ENCODE peak calls at places on chromosome 13, in five cellular contexts. A, O, U, L and B are unnamed samples.

GRCh38 chr13:85982102-85982501 is 182.9 kb upstream of the SLITRK6 start:
- DNase-seq in A (no peak), O (no peak), U (no peak), L (no peak), B (no peak)

GRCh38 chr13:41542281-41542680 is 84.9 kb downstream of the RGCC start:
- DNase-seq in A (no peak), O (no peak), U (no peak), L (no peak), B (no peak)

GRCh38 chr13:112213467-112214245 is 146.7 kb downstream of the SOX1 start:
- DNase-seq in A (no peak), O (no peak), U (no peak), L (no peak), B (no peak)

GRCh38 chr13:52892925-52893324 is 44.5 kb upstream of the PCDH8 start:
- DNase-seq in A (no peak), O (no peak), U (peak; percentile 35), L (no peak), B (no peak)

GRCh38 chr13:50410921-50411712 is 395.9 kb downstream of the KCNRG start:
- DNase-seq in A (no peak), O (peak; percentile 89), U (peak; percentile 65), L (peak; percentile 70), B (no peak)

GRCh38 chr13:86856996-86857395 is 814.2 kb upstream of the SLITRK5 start:
- DNase-seq in A (no peak), O (peak; percentile 26), U (no peak), L (no peak), B (no peak)

GRCh38 chr13:52924241-52925148 is 76.1 kb upstream of the PCDH8 start:
- DNase-seq in A (no peak), O (no peak), U (no peak), L (peak; percentile 26), B (peak; percentile 32)

GRCh38 chr13:98056839-98057410 is 86.0 kb upstream of the FARP1 start:
- DNase-seq in A (no peak), O (no peak), U (no peak), L (no peak), B (no peak)

GRCh38 chr13:109336730-109337129 is 449.7 kb downstream of the IRS2 start:
- DNase-seq in A (no peak), O (peak; percentile 56), U (no peak), L (no peak), B (no peak)

GRCh38 chr13:42361701-42362100 is 89.7 kb downstream of the AKAP11 start:
- DNase-seq in A (no peak), O (peak; percentile 41), U (no peak), L (no peak), B (no peak)

GRCh38 chr13:45847554-45848224 is 3.9 kb downstream of the SIAH3 start:
- DNase-seq in A (peak; percentile 67), O (peak; percentile 60), U (peak; percentile 63), L (peak; percentile 60), B (no peak)

GRCh38 chr13:32255744-32256120 is 59.4 kb downstream of the ZAR1L start:
- DNase-seq in A (no peak), O (no peak), U (no peak), L (no peak), B (no peak)

GRCh38 chr13:32261567-32261966 is 53.6 kb downstream of the ZAR1L start:
- DNase-seq in A (peak; percentile 96), O (peak; percentile 93), U (no peak), L (peak; percentile 26), B (no peak)

GRCh38 chr13:110419391-110419791 is 112.3 kb downstream of the COL4A2 start:
- DNase-seq in A (no peak), O (no peak), U (no peak), L (no peak), B (no peak)

GRCh38 chr13:66895780-66896179 is 334.4 kb downstream of the PCDH9 start:
- DNase-seq in A (no peak), O (no peak), U (no peak), L (no peak), B (no peak)

GRCh38 chr13:30696278-30697176 is 38.8 kb upstream of the ALOX5AP start:
- DNase-seq in A (no peak), O (peak; percentile 56), U (peak; percentile 67), L (peak; percentile 16), B (no peak)

GRCh38 chr13:95269756-95270155 is 31.5 kb downstream of the ABCC4 start:
- DNase-seq in A (no peak), O (no peak), U (no peak), L (no peak), B (no peak)

GRCh38 chr13:75637101-75637774 is 1.1 kb downstream of the LMO7 start:
- DNase-seq in A (no peak), O (peak; percentile 44), U (peak; percentile 70), L (no peak), B (no peak)

GRCh38 chr13:65347420-65348030 is 1882.6 kb downstream of the PCDH9 start:
- DNase-seq in A (no peak), O (no peak), U (no peak), L (no peak), B (no peak)

GRCh38 chr13:41858783-41859182 is 102.1 kb downstream of the VWA8 start:
- DNase-seq in A (no peak), O (no peak), U (no peak), L (no peak), B (no peak)

GRCh38 chr13:46062190-46062589 is 9.6 kb upstream of the ZC3H13 start:
- DNase-seq in A (no peak), O (peak; percentile 24), U (no peak), L (no peak), B (no peak)

GRCh38 chr13:109899748-109900147 is 113.4 kb upstream of the IRS2 start:
- DNase-seq in A (no peak), O (no peak), U (no peak), L (no peak), B (no peak)

GRCh38 chr13:42794572-42795275 is 13.3 kb downstream of the FAM216B start:
- DNase-seq in A (no peak), O (no peak), U (no peak), L (no peak), B (no peak)

GRCh38 chr13:86765462-86765861 is 905.7 kb upstream of the SLITRK5 start:
- DNase-seq in A (no peak), O (no peak), U (no peak), L (no peak), B (no peak)

GRCh38 chr13:75136151-75136550 is 345.8 kb downstream of the TBC1D4 start:
- DNase-seq in A (no peak), O (no peak), U (no peak), L (no peak), B (no peak)

GRCh38 chr13:30396434-30397075 is 25.7 kb upstream of the UBE2L5 start:
- DNase-seq in A (no peak), O (no peak), U (no peak), L (no peak), B (no peak)

GRCh38 chr13:46668302-46668720 is 115.3 kb downstream of the LRCH1 start:
- DNase-seq in A (peak; percentile 69), O (peak; percentile 74), U (no peak), L (no peak), B (no peak)

GRCh38 chr13:55553736-55554135 is 1587.0 kb upstream of the PRR20A start:
- DNase-seq in A (no peak), O (no peak), U (no peak), L (no peak), B (no peak)

GRCh38 chr13:36912369-36912768 is 7.7 kb downstream of the SMAD9 start:
- DNase-seq in A (no peak), O (no peak), U (no peak), L (no peak), B (no peak)
- H3K27ac ChIP-seq in A (no peak overlapping the region), O (no peak overlapping the region), U (no peak overlapping the region), L (no peak overlapping the region), B (no peak overlapping the region)

GRCh38 chr13:33794576-33794975 is 23.4 kb upstream of the RFC3 start:
- DNase-seq in A (no peak), O (no peak), U (no peak), L (no peak), B (no peak)

GRCh38 chr13:33798023-33798422 is 19.9 kb upstream of the RFC3 start:
- DNase-seq in A (no peak), O (no peak), U (no peak), L (no peak), B (no peak)

GRCh38 chr13:33796095-33796494 is 21.9 kb upstream of the RFC3 start:
- DNase-seq in A (no peak), O (no peak), U (no peak), L (no peak), B (no peak)

GRCh38 chr13:33799950-33800592 is 17.9 kb upstream of the RFC3 start:
- DNase-seq in A (no peak), O (peak; percentile 30), U (no peak), L (peak; percentile 25), B (no peak)

DNA sequence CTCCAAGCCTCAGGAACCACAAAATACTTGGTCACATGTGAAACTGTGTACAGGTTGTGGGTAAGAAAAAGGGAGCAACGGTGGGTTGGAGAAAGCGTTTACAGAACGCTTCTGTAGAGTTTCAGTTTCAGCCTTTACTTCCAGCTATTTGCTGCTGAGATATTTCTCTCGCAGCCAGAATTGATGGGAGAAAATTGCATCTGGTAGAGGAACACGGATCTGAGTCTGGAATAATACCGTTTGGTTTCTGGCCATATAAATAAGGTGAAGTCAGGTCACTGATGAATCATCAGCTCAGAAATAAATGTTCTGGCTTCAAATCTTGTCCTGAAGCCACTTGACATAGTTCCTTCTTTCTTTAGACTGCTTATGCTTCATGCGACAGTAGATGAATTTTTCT is 20.3 kb upstream of the RFC3 start:
- DNase-seq in A (no peak), O (peak; percentile 18), U (no peak), L (no peak), B (no peak)
- H3K27me3 ChIP-seq in A (no peaks in the 10 kb centered on the region), O (no peaks in the 10 kb centered on the region), U (no peaks in the 10 kb centered on the region), L (no peaks in the 10 kb centered on the region), B (no peaks in the 10 kb centered on the region)

DNA sequence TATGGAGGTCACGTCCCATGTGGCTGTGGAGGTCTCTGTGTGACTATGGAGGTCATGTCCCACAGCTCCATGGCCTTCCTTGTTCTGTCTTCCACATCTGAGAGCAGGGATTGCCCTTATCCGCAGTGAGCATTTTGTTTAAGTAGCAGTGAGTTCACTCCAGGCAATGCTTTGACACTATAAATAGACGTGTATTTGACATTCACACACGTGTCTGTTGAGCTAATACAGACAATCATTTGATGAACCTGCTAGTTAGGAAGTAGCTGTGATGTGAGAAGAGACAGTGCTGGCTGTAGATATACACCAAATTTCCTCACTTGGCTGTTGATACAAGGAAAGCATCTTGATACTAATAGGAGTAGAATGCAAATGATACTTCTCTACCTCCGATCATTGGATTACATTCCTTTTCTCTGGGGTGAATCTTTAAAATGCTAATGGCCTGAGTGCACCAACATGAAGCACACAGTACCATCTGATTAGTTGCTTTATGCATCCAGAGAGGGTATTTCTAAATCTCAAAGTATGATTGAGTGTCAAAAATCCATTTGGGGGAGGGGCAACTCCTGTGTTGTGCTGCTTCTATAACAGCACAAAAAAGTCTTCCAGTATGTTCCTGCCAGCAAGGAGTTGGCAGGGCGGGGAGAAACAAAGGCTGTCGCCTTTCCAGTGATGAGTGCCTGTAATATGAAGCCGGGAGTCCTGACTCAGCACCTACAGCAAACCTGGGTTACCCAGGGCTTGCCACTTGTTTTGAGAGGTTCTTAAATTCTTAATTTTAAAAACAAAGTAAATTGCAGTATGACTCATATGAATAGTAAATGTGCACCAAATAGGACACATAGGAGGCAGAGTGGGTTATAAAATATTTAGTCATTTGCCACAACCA is 7.0 kb downstream of the CUL4A start:
- DNase-seq in A (no peak), O (peak; percentile 55), U (peak; percentile 74), L (peak; percentile 88), B (no peak)
- H3K27ac ChIP-seq in A (peak overlapping the region; percentile 50), O (peak overlapping the region; percentile 44), U (peak overlapping the region; percentile 69), L (peak overlapping the region; percentile 90), B (no peak overlapping the region)

GRCh38 chr13:27985600-27985999 is 2.9 kb downstream of the URAD start:
- DNase-seq in A (no peak), O (no peak), U (no peak), L (no peak), B (no peak)

GRCh38 chr13:27991881-27992280 is 3.4 kb upstream of the URAD start:
- DNase-seq in A (no peak), O (no peak), U (no peak), L (no peak), B (no peak)

GRCh38 chr13:27988520-27988919 is at the start of gene URAD:
- DNase-seq in A (no peak), O (no peak), U (no peak), L (no peak), B (no peak)
- H3K27me3 ChIP-seq in A (peaks cover 18% of the 10 kb centered on the region), O (peaks cover 64% of the 10 kb centered on the region), U (peaks cover 78% of the 10 kb centered on the region), L (peaks cover 78% of the 10 kb centered on the region), B (peaks cover 88% of the 10 kb centered on the region)